ENCODE peak calls at places on chromosomes 5 and 9, in four cellular contexts. X is GM12878; U is tibial nerve; H is stimulated activated CD8-positive, alpha-beta memory T cell treated with anti-CD3 and anti-CD28 coated beads, Interleukin-12 subunit alpha, Interleukin-12 subunit beta, amount 100 ng/mL, for 1 hour. P is an unnamed sample.

GRCh38 chr9:76701441-76702031 is 62.7 kb upstream of the PCA3 start:
- DNase-seq in X (no peak), U (no peak), H (no peak), P (no peak)

GRCh38 chr5:179373961-179374505 is 28.8 kb upstream of the ADAMTS2 start:
- DNase-seq in X (no peak), U (no peak), H (no peak), P (no peak)

GRCh38 chr9:129464972-129465833 is 155.7 kb downstream of the C9orf50 start:
- DNase-seq in X (no peak), U (peak), H (no peak), P (no peak)

GRCh38 chr5:26691486-26691885 is 346.9 kb downstream of the CDH9 start:
- DNase-seq in X (no peak), U (no peak), H (no peak), P (no peak)

GRCh38 chr5:173494446-173494845 is 122.0 kb downstream of the BOD1 start:
- DNase-seq in X (no peak), U (no peak), H (no peak), P (no peak)

GRCh38 chr5:68193481-68194036 is 22.0 kb upstream of the PIK3R1 start:
- DNase-seq in X (no peak), U (no peak), H (no peak), P (no peak)

GRCh38 chr5:168327994-168328393 is 36.5 kb downstream of the WWC1 start:
- DNase-seq in X (no peak), U (no peak), H (no peak), P (no peak)

GRCh38 chr5:154517181-154517580 is 39.2 kb upstream of the HAND1 start:
- DNase-seq in X (no peak), U (no peak), H (no peak), P (no peak)

GRCh38 chr5:141003791-141004601 is 37.7 kb downstream of the PCDHAC2 start:
- DNase-seq in X (no peak), U (no peak), H (no peak), P (no peak)

GRCh38 chr9:124297553-124297905 is 39.8 kb downstream of the NEK6 start:
- DNase-seq in X (no peak), U (peak), H (no peak), P (no peak)

GRCh38 chr5:152606739-152607138 is 201.7 kb upstream of the NMUR2 start:
- DNase-seq in X (no peak), U (no peak), H (no peak), P (no peak)

P was measured in GM12864.